ENCODE peak calls at places on chromosomes 4 and X, in four cellular contexts. S is MM.1S, L is psoas muscle, A is A549. V is an unnamed sample.
A peak's percentile ranks its signal among the peaks of the same experiment; 100 is the strongest.

GRCh38 chrX:90026730-90027129 is 105.0 kb downstream of the TGIF2LX start:
- DNase-seq in S (no peak), L (no peak), A (no peak), V (no peak)

GRCh38 chrX:21770631-21771321 is 12.9 kb upstream of the SMPX start:
- DNase-seq in S (no peak), L (no peak), A (peak; percentile 44), V (no peak)

GRCh38 chrX:129845616-129846190 is 2.0 kb upstream of the ZDHHC9 start:
- DNase-seq in S (no peak), L (no peak), A (peak; percentile 33), V (no peak)

GRCh38 chr4:137519406-137519805 is 12.9 kb downstream of the PCDH18 start:
- DNase-seq in S (no peak), L (no peak), A (no peak), V (no peak)

GRCh38 chr4:10028910-10029309 is 7.6 kb upstream of the SLC2A9 start:
- DNase-seq in S (no peak), L (no peak), A (peak; percentile 49), V (no peak)

GRCh38 chr4:67288964-67289363 is 256.3 kb downstream of the CENPC start:
- DNase-seq in S (peak; percentile 9), L (no peak), A (peak; percentile 24), V (no peak)

GRCh38 chr4:101037938-101038413 is 309.4 kb downstream of the PPP3CA start:
- DNase-seq in S (no peak), L (no peak), A (no peak), V (no peak)

GRCh38 chr4:105966046-105966445 is 70.8 kb downstream of the NPNT start:
- DNase-seq in S (no peak), L (no peak), A (no peak), V (no peak)

GRCh38 chr4:156581693-156582092 is 389.9 kb downstream of the PDGFC start:
- DNase-seq in S (no peak), L (no peak), A (no peak), V (no peak)

GRCh38 chrX:98637451-98637850 is 1753.7 kb downstream of the RPA4 start:
- DNase-seq in S (no peak), L (no peak), A (no peak), V (no peak)

GRCh38 chrX:155028749-155029360 is 2.2 kb downstream of the FUNDC2 start:
- DNase-seq in S (no peak), L (no peak), A (peak; percentile 17), V (no peak)
- H3K4me3 ChIP-seq in S (no peak overlapping the region), L (peak overlapping the region; percentile 76), A (no peak overlapping the region), V (no peak overlapping the region)

DNA sequence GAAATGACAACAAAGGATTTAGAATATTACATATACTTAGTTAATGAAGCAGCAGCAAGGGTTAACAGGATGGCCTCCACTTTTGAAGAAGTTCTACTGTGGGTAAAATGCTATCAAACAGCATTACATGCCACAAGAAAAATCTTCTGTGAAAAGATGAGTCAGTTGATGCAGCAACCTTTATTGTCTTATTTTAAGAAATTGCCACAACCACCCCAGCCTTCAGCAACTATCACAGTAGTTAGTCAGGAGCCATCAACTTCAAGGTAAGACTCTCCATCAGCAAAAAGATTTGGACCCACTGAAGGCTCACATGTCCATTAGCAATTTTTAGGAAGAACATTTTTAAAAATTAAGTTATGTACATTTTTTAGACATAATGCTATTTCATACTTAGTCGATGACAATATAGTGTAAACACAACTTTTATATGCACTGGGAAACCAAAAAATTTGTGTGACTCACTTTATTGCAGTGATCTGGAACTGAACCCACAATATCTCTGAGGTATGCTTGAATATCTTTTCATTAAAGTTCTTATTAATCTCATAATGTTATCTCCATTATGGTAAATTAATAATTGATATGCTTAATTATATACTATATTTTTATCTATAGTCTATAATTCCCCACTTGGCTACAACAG is 81.2 kb downstream of the SPCS3 start:
- DNase-seq in S (no peak), L (no peak), A (peak; percentile 40), V (no peak)
- H3K27ac ChIP-seq in S (no peak overlapping the region), L (no peak overlapping the region), A (peak overlapping the region; percentile 46), V (no peak overlapping the region)

GRCh38 chr4:151226004-151226932 is 50.7 kb upstream of the PRSS48 start:
- DNase-seq in S (no peak), L (no peak), A (no peak), V (no peak)
- H3K4me3 ChIP-seq in S (no peak overlapping the region), L (peak overlapping the region; percentile 51), A (no peak overlapping the region), V (peak overlapping the region; percentile 67)

DNA sequence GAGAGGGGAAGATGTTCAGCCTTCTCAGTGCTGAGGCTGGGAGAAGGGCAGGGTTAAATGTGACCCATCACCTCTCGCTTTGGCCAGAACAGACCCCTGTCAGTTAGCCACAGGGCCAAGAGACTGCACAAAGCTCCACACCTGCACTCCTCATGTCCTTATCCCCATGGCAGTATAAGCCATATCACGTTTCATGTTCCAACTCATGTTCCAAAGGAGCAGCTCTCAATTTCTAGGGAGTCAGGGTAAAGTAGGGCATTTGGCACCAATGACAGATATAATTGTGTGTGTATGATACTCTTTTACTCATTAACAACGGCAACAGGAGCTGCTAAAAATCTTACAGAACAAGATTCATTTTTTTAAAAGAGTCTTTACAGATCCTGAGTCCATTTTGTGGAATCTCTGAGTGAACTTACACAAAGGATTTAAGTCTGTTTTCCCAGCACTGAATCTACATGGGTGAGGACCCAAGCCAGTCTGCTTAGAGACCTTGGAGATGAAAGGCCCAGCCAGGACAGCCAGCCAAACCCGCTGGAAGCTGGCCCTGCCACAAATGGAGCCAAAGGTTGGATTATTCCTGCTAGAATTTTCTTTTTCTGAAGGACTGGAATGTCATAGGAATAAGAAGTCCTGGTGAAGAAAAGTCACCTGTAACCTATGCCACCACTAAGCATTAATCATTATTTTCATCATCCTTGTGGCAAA is 129.1 kb upstream of the SMAD1 start:
- DNase-seq in S (no peak), L (no peak), A (no peak), V (no peak)
- H3K27ac ChIP-seq in S (no peak overlapping the region), L (no peak overlapping the region), A (no peak overlapping the region), V (no peak overlapping the region)

DNA sequence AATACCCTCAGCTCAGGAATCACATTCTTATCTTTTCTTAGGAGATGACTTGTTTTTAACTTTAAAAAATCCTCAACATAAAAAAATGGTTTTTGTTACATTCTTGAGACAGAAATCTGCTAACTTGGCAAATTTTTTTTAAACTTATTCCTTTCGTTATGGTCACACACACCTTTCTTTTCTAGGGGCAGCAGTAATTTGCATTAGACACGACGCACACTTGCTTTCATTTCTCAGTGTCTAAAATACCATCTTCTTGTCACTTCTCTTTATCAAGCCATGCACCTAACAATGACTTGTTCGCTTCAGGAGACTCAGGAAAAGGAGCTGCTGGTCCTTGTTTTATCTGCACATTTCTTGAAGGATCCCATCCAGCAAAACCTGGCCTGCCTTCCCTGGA is 112.6 kb upstream of the TBL1X start:
- DNase-seq in S (peak; percentile 51), L (no peak), A (no peak), V (no peak)
- H3K4me3 ChIP-seq in S (peak overlapping the region; percentile 54), L (no peak overlapping the region), A (no peak overlapping the region), V (no peak overlapping the region)

DNA sequence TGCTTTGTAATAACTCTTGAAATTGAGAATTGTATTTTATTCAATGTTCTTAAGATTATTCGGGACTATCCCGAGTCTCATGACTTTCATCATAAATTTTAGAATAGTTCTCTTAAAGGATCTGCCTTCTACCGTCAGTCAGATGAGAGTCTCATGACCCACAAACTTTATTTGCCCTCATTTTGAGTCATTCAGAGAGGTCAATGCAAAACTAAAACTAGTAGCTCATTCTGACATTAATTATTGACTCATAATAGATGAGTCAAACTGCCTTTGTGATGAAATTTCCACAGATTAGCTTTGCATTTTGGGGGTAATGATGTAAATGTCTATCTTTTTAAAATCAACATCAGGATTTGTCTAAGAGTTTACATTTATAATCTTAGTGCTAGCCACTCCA is 1527.3 kb downstream of the TECRL start:
- DNase-seq in S (no peak), L (no peak), A (no peak), V (no peak)
- H3K27ac ChIP-seq in S (no peak overlapping the region), L (no peak overlapping the region), A (no peak overlapping the region), V (no peak overlapping the region)

DNA sequence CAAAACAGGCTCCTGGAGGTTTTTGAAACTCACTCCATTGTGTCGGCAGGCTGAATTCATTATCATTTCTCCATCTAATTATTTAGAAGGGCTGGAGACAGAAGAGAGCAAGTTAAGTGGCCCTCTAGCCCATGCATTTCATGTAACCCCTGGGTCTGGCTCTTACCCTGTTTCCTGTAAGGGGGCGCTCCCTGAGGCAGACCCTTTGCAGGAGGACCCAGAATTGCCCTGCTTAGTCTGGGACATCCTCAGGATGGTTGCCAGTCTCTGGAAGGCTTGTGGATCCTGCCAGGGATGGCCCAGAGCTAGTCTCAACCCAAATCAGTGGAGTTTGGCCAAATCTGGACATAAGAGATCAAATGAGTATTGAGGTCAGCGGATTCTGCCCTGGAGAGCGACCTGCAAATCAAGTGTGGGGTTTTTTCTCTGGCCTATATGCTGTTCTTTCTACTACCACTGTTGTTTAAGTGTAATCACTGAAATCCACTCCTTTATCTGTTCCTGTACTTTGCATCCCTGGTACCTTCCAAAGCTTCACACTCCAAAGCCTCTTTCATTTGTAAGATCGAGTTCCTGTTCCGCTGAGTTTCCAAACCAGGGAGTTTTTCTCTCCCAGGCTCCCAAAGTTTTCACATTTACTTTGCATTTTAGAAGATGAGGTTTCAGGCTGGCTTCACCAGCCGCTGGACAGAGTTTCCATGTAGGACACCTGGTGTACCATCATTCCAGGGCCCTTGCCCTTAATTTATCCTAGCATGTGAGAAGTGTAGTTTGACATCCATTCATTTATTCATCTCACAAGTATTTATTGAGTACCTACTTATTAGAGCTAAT is 6.3 kb downstream of the KLF3 start:
- DNase-seq in S (no peak), L (no peak), A (no peak), V (no peak)
- H3K4me3 ChIP-seq in S (peak overlapping the region; percentile 42), L (peak overlapping the region; percentile 34), A (no peak overlapping the region), V (peak overlapping the region; percentile 1)

V was measured in dorsolateral prefrontal cortex.